ENCODE peak calls at places on chromosome 12, in five cellular contexts. C is GM13977; R is adrenal gland; N is stimulated activated effector memory CD8-positive, alpha-beta T cell treated with anti-CD3 and anti-CD28 coated beads, Interleukin-12 subunit alpha, Interleukin-12 subunit beta, amount 100 ng/mL, for 72 hours; I is stimulated activated CD4-positive, alpha-beta T cell treated with anti-CD3 and anti-CD28 coated beads, Interleukin-4, amount 100 ng/mL, for 48 hours. J is an unnamed sample.

GRCh38 chr12:19223018-19223417 is 93.5 kb downstream of the PLEKHA5 start:
- DNase-seq in C (no peak), R (no peak), N (no peak), I (no peak), J (no peak)

GRCh38 chr12:116863275-116863767 is 17.9 kb downstream of the HRK start:
- DNase-seq in C (no peak), R (no peak), N (no peak), I (no peak), J (no peak)

GRCh38 chr12:65663648-65664047 is 160.6 kb upstream of the HMGA2 start:
- DNase-seq in C (no peak), R (no peak), N (no peak), I (no peak), J (no peak)

GRCh38 chr12:78864483-78865296 is at the start of gene SYT1:
- DNase-seq in C (no peak), R (peak; percentile 39), N (no peak), I (no peak), J (peak; percentile 72)

GRCh38 chr12:21165048-21165447 is 34.1 kb downstream of the SLCO1B1 start:
- DNase-seq in C (no peak), R (no peak), N (no peak), I (no peak), J (no peak)

GRCh38 chr12:6158263-6158662 is 33.8 kb upstream of the VWF start:
- DNase-seq in C (no peak), R (no peak), N (no peak), I (no peak), J (no peak)

GRCh38 chr12:6241495-6241894 is 41.3 kb downstream of the CD9 start:
- DNase-seq in C (no peak), R (peak; percentile 89), N (no peak), I (no peak), J (no peak)

GRCh38 chr12:41151789-41152188 is 36.3 kb upstream of the PDZRN4 start:
- DNase-seq in C (no peak), R (no peak), N (no peak), I (no peak), J (no peak)

GRCh38 chr12:51897181-51897580 is 9.3 kb downstream of the ANKRD33 start:
- DNase-seq in C (no peak), R (no peak), N (no peak), I (no peak), J (no peak)

J was measured in neural crest cell.